ENCODE peak calls at places on chromosomes 1 and 21, in eight cellular contexts. P is lower lobe of right lung, Y is colonic mucosa, M is left ventricle myocardium inferior, S is iPS DF 6.9, U is thyroid gland, K is psoas muscle, L is hepatocyte. C is an unnamed sample.

GRCh38 chr1:27011058-27011764 is 1.4 kb downstream of the TENT5B start:
- DNase-seq in P (peak), Y (no peak), M (no peak), S (peak), U (peak), K (peak), L (peak), C (peak)

GRCh38 chr1:42165511-42166210 is 1.1 kb upstream of the GUCA2A start:
- DNase-seq in P (peak), Y (peak), M (peak), S (no peak), U (peak), K (no peak), L (peak), C (peak)

GRCh38 chr1:201648911-201649775 is 110.2 kb downstream of the NAV1 start:
- DNase-seq in P (no peak), Y (peak), M (peak), S (no peak), U (peak), K (peak), L (peak), C (no peak)

GRCh38 chr21:39671986-39672385 is 59.2 kb downstream of the B3GALT5 start:
- DNase-seq in P (no peak), Y (no peak), M (no peak), S (no peak), U (no peak), K (no peak), L (no peak), C (no peak)

GRCh38 chr1:68970571-68970970 is 473.7 kb upstream of the DEPDC1 start:
- DNase-seq in P (no peak), Y (no peak), M (no peak), S (no peak), U (no peak), K (no peak), L (no peak), C (no peak)

GRCh38 chr1:168801032-168801745 is 72.2 kb upstream of the DPT start:
- DNase-seq in P (no peak), Y (no peak), M (no peak), S (no peak), U (no peak), K (no peak), L (peak), C (no peak)

GRCh38 chr1:231335663-231336602 is 1.7 kb downstream of the EXOC8 start:
- DNase-seq in P (no peak), Y (no peak), M (no peak), S (no peak), U (no peak), K (peak), L (no peak), C (no peak)

GRCh38 chr1:30090421-30090820 is 633.0 kb downstream of the MATN1 start:
- DNase-seq in P (no peak), Y (no peak), M (no peak), S (no peak), U (no peak), K (no peak), L (no peak), C (no peak)

GRCh38 chr21:44874497-44875331 is 1.2 kb upstream of the PTTG1IP start:
- DNase-seq in P (peak), Y (peak), M (peak), S (no peak), U (peak), K (peak), L (peak), C (peak)

GRCh38 chr1:91864017-91864700 is 21.8 kb downstream of the TGFBR3 start:
- DNase-seq in P (no peak), Y (no peak), M (no peak), S (no peak), U (no peak), K (no peak), L (no peak), C (no peak)

GRCh38 chr1:20728371-20729154 is 3.9 kb downstream of the SH2D5 start:
- DNase-seq in P (no peak), Y (no peak), M (no peak), S (no peak), U (no peak), K (no peak), L (no peak), C (no peak)

GRCh38 chr1:40478276-40478675 is 1.2 kb downstream of the ZFP69 start:
- DNase-seq in P (no peak), Y (no peak), M (no peak), S (no peak), U (no peak), K (no peak), L (no peak), C (no peak)

GRCh38 chr1:107016376-107016978 is 40.0 kb upstream of the PRMT6 start:
- DNase-seq in P (no peak), Y (no peak), M (no peak), S (no peak), U (no peak), K (no peak), L (no peak), C (no peak)

GRCh38 chr1:1599030-1599916 is 662 bp downstream of the FNDC10 start:
- DNase-seq in P (peak), Y (no peak), M (no peak), S (no peak), U (peak), K (no peak), L (peak), C (peak)

GRCh38 chr1:117815105-117815812 is 114.2 kb downstream of the GDAP2 start:
- DNase-seq in P (no peak), Y (no peak), M (no peak), S (no peak), U (no peak), K (no peak), L (peak), C (no peak)

GRCh38 chr1:180720753-180721152 is 88.9 kb downstream of the XPR1 start:
- DNase-seq in P (no peak), Y (no peak), M (no peak), S (no peak), U (no peak), K (no peak), L (no peak), C (no peak)

GRCh38 chr1:10399487-10399917 is 638 bp downstream of the PGD start:
- DNase-seq in P (peak), Y (no peak), M (peak), S (no peak), U (no peak), K (peak), L (peak), C (no peak)

GRCh38 chr1:174534789-174535188 is 87.0 kb downstream of the GPR52 start:
- DNase-seq in P (no peak), Y (no peak), M (no peak), S (no peak), U (no peak), K (no peak), L (no peak), C (no peak)

GRCh38 chr1:229119876-229120275 is 151.0 kb upstream of the RAB4A start:
- DNase-seq in P (no peak), Y (no peak), M (no peak), S (no peak), U (no peak), K (no peak), L (no peak), C (no peak)

GRCh38 chr1:67137307-67137753 is 2.6 kb upstream of the C1orf141 start:
- DNase-seq in P (no peak), Y (peak), M (no peak), S (no peak), U (no peak), K (no peak), L (peak), C (no peak)

GRCh38 chr21:20108976-20109375 is 889.2 kb upstream of the NCAM2 start:
- DNase-seq in P (no peak), Y (no peak), M (no peak), S (no peak), U (no peak), K (no peak), L (no peak), C (no peak)

GRCh38 chr1:91846007-91846620 is 39.8 kb downstream of the TGFBR3 start:
- DNase-seq in P (no peak), Y (peak), M (no peak), S (no peak), U (peak), K (no peak), L (peak), C (peak)

GRCh38 chr1:202029171-202029665 is 18.8 kb downstream of the ELF3 start:
- DNase-seq in P (no peak), Y (no peak), M (no peak), S (no peak), U (no peak), K (no peak), L (no peak), C (no peak)

GRCh38 chr1:207021139-207021861 is 11.3 kb downstream of the C1orf116 start:
- DNase-seq in P (no peak), Y (no peak), M (no peak), S (no peak), U (no peak), K (no peak), L (no peak), C (no peak)

GRCh38 chr1:3863231-3863935 is 6.1 kb downstream of the DFFB start:
- DNase-seq in P (peak), Y (no peak), M (no peak), S (no peak), U (no peak), K (no peak), L (no peak), C (no peak)

GRCh38 chr1:81327743-81328142 is 473.0 kb upstream of the ADGRL2 start:
- DNase-seq in P (no peak), Y (no peak), M (no peak), S (no peak), U (no peak), K (no peak), L (no peak), C (no peak)

DNA sequence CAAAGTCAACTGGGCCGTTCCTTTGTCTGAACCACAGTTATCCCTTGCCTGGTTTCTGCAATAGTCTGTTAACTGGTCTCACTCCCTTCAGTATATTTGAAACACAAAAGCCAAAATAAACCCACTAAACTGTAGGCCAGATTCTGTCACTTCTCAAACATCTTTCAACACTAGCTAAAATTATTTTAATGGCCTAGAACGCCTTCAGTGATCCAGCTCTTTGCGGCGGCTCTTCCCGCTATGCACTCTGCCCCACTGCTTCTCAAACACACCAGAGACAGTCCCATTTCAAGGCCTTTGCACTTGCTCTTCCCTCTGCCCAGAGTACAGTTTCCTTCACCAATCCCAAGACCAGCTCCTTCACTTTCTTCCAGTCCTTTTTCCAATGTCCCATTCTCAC is 9.2 kb downstream of the SAMSN1 start:
- DNase-seq in P (no peak), Y (no peak), M (no peak), S (no peak), U (no peak), K (no peak), L (no peak), C (no peak)
- H3K27ac ChIP-seq in P (no peak), Y (no peak), M (no peak), S (no peak), U (no peak), K (no peak), L (no peak), C (no peak)

GRCh38 chr1:115713906-115714305 is 54.6 kb downstream of the CASQ2 start:
- DNase-seq in P (no peak), Y (no peak), M (no peak), S (no peak), U (no peak), K (no peak), L (no peak), C (no peak)
- H3K27ac ChIP-seq in P (no peak), Y (no peak), M (peak), S (no peak), U (peak), K (no peak), L (peak), C (no peak)

DNA sequence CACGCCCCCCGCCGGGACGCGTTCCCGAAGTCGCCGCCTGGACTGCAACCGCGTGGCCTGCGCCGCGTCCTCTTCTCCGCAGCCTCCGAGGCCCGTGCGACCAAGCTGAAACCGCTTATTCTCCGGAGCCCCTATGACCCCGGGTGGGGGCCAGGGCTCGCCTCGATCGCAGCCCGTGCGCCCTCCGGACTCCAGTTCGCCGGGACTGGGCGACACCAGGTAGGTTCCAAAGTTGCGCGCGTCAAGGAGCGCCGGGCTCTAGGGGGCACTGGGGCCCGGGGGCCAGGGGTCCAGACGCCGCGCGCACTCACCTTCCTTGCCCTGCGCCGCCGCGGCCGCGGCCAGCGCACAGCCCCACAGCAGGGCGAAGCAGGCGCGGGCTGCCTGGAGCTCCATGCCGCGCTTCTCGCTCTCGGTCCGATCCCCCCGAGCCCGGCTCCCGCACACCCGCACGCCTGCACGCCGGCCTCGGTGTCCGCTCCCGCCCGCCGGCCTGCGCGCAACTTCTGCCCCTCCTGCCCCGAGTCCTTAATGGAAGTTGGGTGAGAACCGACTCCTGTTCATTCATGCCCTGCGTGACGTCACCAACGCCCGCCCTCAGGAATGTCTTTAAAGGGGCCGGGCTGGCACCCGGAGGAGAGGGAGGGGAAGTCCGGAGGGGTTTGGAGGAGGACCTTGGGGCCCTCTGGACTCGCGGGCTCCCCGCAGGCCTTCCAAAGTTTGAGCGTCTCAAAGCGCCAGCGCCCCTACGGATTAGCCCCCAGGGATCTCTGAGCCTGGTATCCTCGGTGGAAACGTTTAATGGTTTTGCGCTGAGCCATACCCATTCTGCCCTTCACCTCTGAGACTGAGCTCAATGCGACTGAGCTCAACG is at the start of gene EPHA2:
- DNase-seq in P (peak), Y (peak), M (peak), S (peak), U (peak), K (peak), L (peak), C (peak)
- H3K27ac ChIP-seq in P (peak), Y (peak), M (peak), S (no peak), U (peak), K (peak), L (peak), C (peak)

GRCh38 chr1:156497078-156497742 is 3.4 kb downstream of the MEF2D start:
- DNase-seq in P (no peak), Y (peak), M (no peak), S (no peak), U (no peak), K (no peak), L (no peak), C (no peak)
- H3K27ac ChIP-seq in P (peak), Y (peak), M (peak), S (no peak), U (peak), K (peak), L (no peak), C (peak)

GRCh38 chr1:36880155-36881070 is 153.9 kb downstream of the GRIK3 start:
- DNase-seq in P (peak), Y (peak), M (no peak), S (no peak), U (no peak), K (no peak), L (no peak), C (no peak)
- H3K27ac ChIP-seq in P (no peak), Y (no peak), M (no peak), S (no peak), U (no peak), K (no peak), L (no peak), C (no peak)

GRCh38 chr1:53195913-53196484 is 625 bp upstream of the CPT2 start:
- DNase-seq in P (no peak), Y (no peak), M (no peak), S (no peak), U (no peak), K (no peak), L (peak), C (no peak)

GRCh38 chr1:53195211-53195909 is 1.3 kb upstream of the CPT2 start:
- DNase-seq in P (no peak), Y (no peak), M (no peak), S (no peak), U (no peak), K (no peak), L (no peak), C (no peak)

GRCh38 chr1:53196485-53197271 is at the start of gene CPT2:
- DNase-seq in P (peak), Y (peak), M (peak), S (peak), U (peak), K (peak), L (peak), C (peak)

GRCh38 chr1:53197301-53198205 is 929 bp downstream of the CPT2 start:
- DNase-seq in P (no peak), Y (no peak), M (no peak), S (no peak), U (no peak), K (no peak), L (no peak), C (no peak)

GRCh38 chr1:53198241-53198651 is 1.6 kb downstream of the CPT2 start:
- DNase-seq in P (no peak), Y (peak), M (no peak), S (no peak), U (no peak), K (no peak), L (peak), C (peak)
- H3K27ac ChIP-seq in P (peak), Y (no peak), M (peak), S (no peak), U (peak), K (peak), L (peak), C (peak)